ENCODE peak calls at places on chromosomes 6 and 20, in eight cellular contexts. I is cardiac muscle cell, E is ovary, J is heart right ventricle, N is colonic mucosa, H is PC-9, A is right lobe of liver, S is MM.1S. M is an unnamed sample.

GRCh38 chr6:32271427-32271826 is 47.6 kb upstream of the NOTCH4 start:
- DNase-seq in I (no peak), E (no peak), J (no peak), N (no peak), H (no peak), A (no peak), S (peak; percentile 74), M (no peak)

GRCh38 chr6:166165558-166166313 is 1.9 kb downstream of the TBXT start:
- DNase-seq in I (no peak), E (no peak), J (no peak), N (no peak), H (no peak), A (no peak), S (no peak), M (no peak)

GRCh38 chr6:132633362-132633761 is 9.3 kb upstream of the TAAR2 start:
- DNase-seq in I (no peak), E (no peak), J (no peak), N (no peak), H (no peak), A (no peak), S (no peak), M (no peak)

GRCh38 chr6:152685819-152686218 is 11.9 kb upstream of the MYCT1 start:
- DNase-seq in I (no peak), E (no peak), J (no peak), N (no peak), H (no peak), A (no peak), S (no peak), M (no peak)

GRCh38 chr20:1685304-1686052 is 27.9 kb upstream of the SIRPG start:
- DNase-seq in I (no peak), E (no peak), J (no peak), N (no peak), H (no peak), A (no peak), S (no peak), M (no peak)

GRCh38 chr6:90485615-90486277 is 101.1 kb downstream of the MAP3K7 start:
- DNase-seq in I (no peak), E (no peak), J (no peak), N (no peak), H (no peak), A (no peak), S (peak; percentile 32), M (no peak)

GRCh38 chr6:160667854-160668481 is 3.9 kb upstream of the LPA start:
- DNase-seq in I (no peak), E (no peak), J (no peak), N (no peak), H (no peak), A (peak; percentile 74), S (peak; percentile 14), M (no peak)

GRCh38 chr6:26026833-26027490 is 60.3 kb upstream of the HFE start:
- DNase-seq in I (peak; percentile 94), E (peak; percentile 90), J (peak; percentile 96), N (peak; percentile 99), H (peak; percentile 89), A (peak; percentile 96), S (peak; percentile 98), M (peak; percentile 73)

GRCh38 chr6:164108869-164109769 is 694.6 kb downstream of the QKI start:
- DNase-seq in I (peak; percentile 61), E (no peak), J (peak; percentile 91), N (no peak), H (no peak), A (peak; percentile 95), S (no peak), M (no peak)

GRCh38 chr20:43007525-43007924 is 182.2 kb downstream of the PTPRT start:
- DNase-seq in I (no peak), E (no peak), J (no peak), N (no peak), H (no peak), A (no peak), S (no peak), M (no peak)

GRCh38 chr20:34110025-34111013 is 1.7 kb downstream of the EIF2S2 start:
- DNase-seq in I (peak; percentile 30), E (no peak), J (no peak), N (no peak), H (no peak), A (no peak), S (peak; percentile 71), M (no peak)

GRCh38 chr20:3711418-3712043 is 869 bp downstream of the SIGLEC1 start:
- DNase-seq in I (no peak), E (no peak), J (no peak), N (no peak), H (no peak), A (no peak), S (no peak), M (no peak)
- TF ChIP-seq CTCF in I (no peak), E (no peak), J (no peak), N (no peak), H (no peak), A (no peak), S (no peak), M (no peak)

GRCh38 chr20:59821201-59821600 is 112.2 kb downstream of the SYCP2 start:
- DNase-seq in I (no peak), E (no peak), J (no peak), N (peak; percentile 9), H (no peak), A (no peak), S (no peak), M (no peak)

GRCh38 chr20:59818911-59819310 is 114.5 kb downstream of the SYCP2 start:
- DNase-seq in I (no peak), E (no peak), J (no peak), N (peak; percentile 12), H (no peak), A (no peak), S (no peak), M (no peak)

GRCh38 chr20:59819496-59820203 is 113.8 kb downstream of the SYCP2 start:
- DNase-seq in I (no peak), E (no peak), J (no peak), N (peak; percentile 6), H (no peak), A (no peak), S (no peak), M (no peak)

GRCh38 chr20:59821788-59822187 is 111.6 kb downstream of the SYCP2 start:
- DNase-seq in I (no peak), E (no peak), J (no peak), N (peak; percentile 9), H (no peak), A (no peak), S (no peak), M (no peak)

GRCh38 chr20:59820204-59821041 is 113.0 kb downstream of the SYCP2 start:
- DNase-seq in I (no peak), E (peak; percentile 54), J (peak; percentile 44), N (peak; percentile 19), H (peak; percentile 69), A (no peak), S (no peak), M (no peak)
- H3K27ac ChIP-seq in I (no peak overlapping the region), E (no peak overlapping the region), J (no peak overlapping the region), N (no peak overlapping the region), H (no peak overlapping the region), A (no peak overlapping the region), S (no peak overlapping the region), M (no peak overlapping the region)

DNA sequence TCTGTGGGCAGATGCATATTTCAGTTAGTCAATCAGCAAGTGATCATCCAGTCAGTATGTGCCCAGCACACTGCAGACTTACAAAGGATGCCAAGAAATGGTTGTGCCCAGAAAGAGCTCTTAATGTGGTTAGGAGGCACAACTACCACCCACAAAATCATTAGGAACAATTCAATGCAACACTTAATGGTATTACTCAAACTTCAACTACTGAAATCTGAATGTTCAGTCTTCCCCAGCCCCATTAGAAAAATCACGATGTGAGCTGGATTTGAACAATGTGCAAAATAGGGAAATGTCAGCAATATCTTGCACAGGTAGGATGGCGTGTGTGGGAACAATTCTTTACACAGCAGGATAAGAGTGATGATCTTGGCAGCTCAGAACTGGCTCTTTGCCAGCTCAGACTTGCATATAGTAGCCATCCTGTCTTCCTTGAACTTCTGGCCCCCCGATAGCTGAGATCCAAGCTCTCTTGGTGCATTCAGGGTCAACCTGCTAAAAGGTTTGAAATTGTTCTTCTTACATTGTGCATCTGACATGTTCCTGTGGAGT is 556.7 kb upstream of the HTR1E start:
- DNase-seq in I (no peak), E (no peak), J (no peak), N (no peak), H (no peak), A (no peak), S (no peak), M (no peak)
- H3K9me3 ChIP-seq in I (no peaks in the 10 kb centered on the region), E (no peaks in the 10 kb centered on the region), J (peaks cover 9% of the 10 kb centered on the region), N (no peaks in the 10 kb centered on the region), H (no peaks in the 10 kb centered on the region), A (no peaks in the 10 kb centered on the region), S (no peaks in the 10 kb centered on the region), M (no peaks in the 10 kb centered on the region)

GRCh38 chr6:148800535-148800934 is 53.7 kb downstream of the UST start:
- DNase-seq in I (peak; percentile 39), E (no peak), J (no peak), N (no peak), H (no peak), A (no peak), S (no peak), M (no peak)
- TF ChIP-seq CTCF in I (no peak), E (no peak), J (no peak), N (no peak), H (no peak), A (no peak), S (no peak), M (no peak)

GRCh38 chr6:47061631-47062300 is 19.6 kb upstream of the ADGRF1 start:
- DNase-seq in I (peak; percentile 61), E (no peak), J (peak; percentile 38), N (no peak), H (peak; percentile 59), A (no peak), S (no peak), M (no peak)
- H3K27ac ChIP-seq in I (no peak overlapping the region), E (no peak overlapping the region), J (no peak overlapping the region), N (no peak overlapping the region), H (peak overlapping the region; percentile 88), A (no peak overlapping the region), S (no peak overlapping the region), M (no peak overlapping the region)

GRCh38 chr20:48006036-48006833 is 221.0 kb upstream of the SULF2 start:
- DNase-seq in I (peak; percentile 68), E (no peak), J (no peak), N (no peak), H (no peak), A (no peak), S (no peak), M (no peak)
- H3K9me3 ChIP-seq in I (no peaks in the 10 kb centered on the region), E (no peaks in the 10 kb centered on the region), J (no peaks in the 10 kb centered on the region), N (no peaks in the 10 kb centered on the region), H (peaks cover 24% of the 10 kb centered on the region), A (no peaks in the 10 kb centered on the region), S (no peaks in the 10 kb centered on the region), M (peaks cover 28% of the 10 kb centered on the region)